ENCODE peak calls at places on chromosomes 12 and 14, in five cellular contexts. G, A, C, F and B are unnamed samples.

GRCh38 chr14:28785096-28785952 is 18.7 kb downstream of the FOXG1 start:
- DNase-seq in G (no peak), A (no peak), C (no peak), F (no peak), B (no peak)

GRCh38 chr14:65703996-65704395 is 291.5 kb downstream of the FUT8 start:
- DNase-seq in G (no peak), A (no peak), C (no peak), F (no peak), B (no peak)

GRCh38 chr12:3964404-3964803 is 91.2 kb upstream of the PARP11 start:
- DNase-seq in G (no peak), A (no peak), C (no peak), F (no peak), B (no peak)

GRCh38 chr12:40515041-40515825 is 177.0 kb upstream of the CNTN1 start:
- DNase-seq in G (no peak), A (no peak), C (no peak), F (no peak), B (peak)

GRCh38 chr14:53391631-53392030 is 238.5 kb upstream of the DDHD1 start:
- DNase-seq in G (no peak), A (peak), C (no peak), F (peak), B (peak)

GRCh38 chr12:15984963-15985362 is 73.8 kb downstream of the DERA start:
- DNase-seq in G (no peak), A (no peak), C (no peak), F (no peak), B (no peak)

GRCh38 chr12:10623131-10623530 is 9.7 kb upstream of the MAGOHB start:
- DNase-seq in G (no peak), A (no peak), C (no peak), F (peak), B (no peak)

GRCh38 chr12:49794811-49795653 is 33.2 kb downstream of the NCKAP5L start:
- DNase-seq in G (no peak), A (no peak), C (peak), F (no peak), B (no peak)

GRCh38 chr14:104968541-104969401 is 9.4 kb downstream of the AHNAK2 start:
- DNase-seq in G (peak), A (no peak), C (peak), F (peak), B (peak)

GRCh38 chr14:84361476-84361875 is 1168.5 kb upstream of the FLRT2 start:
- DNase-seq in G (no peak), A (no peak), C (no peak), F (no peak), B (no peak)

GRCh38 chr14:82192387-82192786 is 658.7 kb upstream of the SEL1L start:
- DNase-seq in G (no peak), A (no peak), C (no peak), F (no peak), B (no peak)

GRCh38 chr14:39666386-39666785 is 234.2 kb upstream of the FBXO33 start:
- DNase-seq in G (no peak), A (no peak), C (no peak), F (no peak), B (no peak)

GRCh38 chr12:47814539-47815170 is 5.0 kb downstream of the HDAC7 start:
- DNase-seq in G (no peak), A (no peak), C (no peak), F (no peak), B (no peak)

GRCh38 chr12:48980953-48981756 is 3.0 kb downstream of the WNT1 start:
- DNase-seq in G (no peak), A (no peak), C (no peak), F (no peak), B (no peak)

GRCh38 chr14:55336161-55336560 is 64.9 kb downstream of the FBXO34 start:
- DNase-seq in G (peak), A (no peak), C (no peak), F (peak), B (no peak)

GRCh38 chr14:33902363-33902762 is 48.5 kb downstream of the EGLN3 start:
- DNase-seq in G (no peak), A (no peak), C (no peak), F (no peak), B (no peak)

GRCh38 chr14:38208825-38209562 is 1.3 kb downstream of the SSTR1 start:
- DNase-seq in G (peak), A (no peak), C (no peak), F (no peak), B (no peak)

GRCh38 chr12:133129368-133130037 is 571 bp downstream of the ZNF891 start:
- DNase-seq in G (no peak), A (no peak), C (no peak), F (peak), B (no peak)

GRCh38 chr12:50055831-50056628 is 1.4 kb upstream of the ASIC1 start:
- DNase-seq in G (peak), A (no peak), C (no peak), F (peak), B (no peak)

GRCh38 chr14:55699131-55700057 is 119.4 kb downstream of the KTN1 start:
- DNase-seq in G (peak), A (no peak), C (no peak), F (peak), B (no peak)

GRCh38 chr12:43937947-43938346 is 102.1 kb downstream of the TMEM117 start:
- DNase-seq in G (no peak), A (no peak), C (no peak), F (peak), B (no peak)

GRCh38 chr12:59444932-59445331 is 150.9 kb upstream of the SLC16A7 start:
- DNase-seq in G (no peak), A (no peak), C (no peak), F (peak), B (no peak)

GRCh38 chr12:113422929-113423669 is 919 bp downstream of the SDSL start:
- DNase-seq in G (no peak), A (no peak), C (no peak), F (peak), B (no peak)

GRCh38 chr12:41699658-41700057 is 445.0 kb downstream of the GXYLT1 start:
- DNase-seq in G (no peak), A (no peak), C (no peak), F (no peak), B (no peak)

GRCh38 chr12:119159844-119160243 is 18.9 kb upstream of the HSPB8 start:
- DNase-seq in G (no peak), A (no peak), C (no peak), F (no peak), B (no peak)

GRCh38 chr14:60652674-60653387 is 3.6 kb upstream of the SIX1 start:
- DNase-seq in G (no peak), A (no peak), C (no peak), F (no peak), B (no peak)

GRCh38 chr14:102418853-102419240 is 56.1 kb downstream of the TECPR2 start:
- DNase-seq in G (no peak), A (no peak), C (peak), F (no peak), B (no peak)

GRCh38 chr12:123896786-123897185 is 75.8 kb downstream of the CCDC92 start:
- DNase-seq in G (no peak), A (peak), C (peak), F (no peak), B (no peak)

GRCh38 chr12:107318554-107318803 is 225.1 kb upstream of the CRY1 start:
- DNase-seq in G (peak), A (no peak), C (no peak), F (peak), B (no peak)

GRCh38 chr14:56199095-56199975 is 81.1 kb downstream of the PELI2 start:
- DNase-seq in G (peak), A (peak), C (peak), F (no peak), B (no peak)

GRCh38 chr14:101113108-101113612 is 209.6 kb upstream of the RTL1 start:
- DNase-seq in G (no peak), A (no peak), C (no peak), F (no peak), B (no peak)

GRCh38 chr12:63782466-63782865 is 2.8 kb downstream of the RXYLT1 start:
- DNase-seq in G (no peak), A (no peak), C (no peak), F (no peak), B (no peak)

GRCh38 chr14:104859900-104860299 is 5.2 kb upstream of the CEP170B start:
- DNase-seq in G (no peak), A (no peak), C (no peak), F (no peak), B (no peak)

GRCh38 chr12:132433641-132434395 is 56.1 kb upstream of the FBRSL1 start:
- DNase-seq in G (peak), A (no peak), C (no peak), F (peak), B (no peak)

GRCh38 chr14:99430491-99430890 is 50.2 kb downstream of the SETD3 start:
- DNase-seq in G (no peak), A (no peak), C (no peak), F (peak), B (no peak)

DNA sequence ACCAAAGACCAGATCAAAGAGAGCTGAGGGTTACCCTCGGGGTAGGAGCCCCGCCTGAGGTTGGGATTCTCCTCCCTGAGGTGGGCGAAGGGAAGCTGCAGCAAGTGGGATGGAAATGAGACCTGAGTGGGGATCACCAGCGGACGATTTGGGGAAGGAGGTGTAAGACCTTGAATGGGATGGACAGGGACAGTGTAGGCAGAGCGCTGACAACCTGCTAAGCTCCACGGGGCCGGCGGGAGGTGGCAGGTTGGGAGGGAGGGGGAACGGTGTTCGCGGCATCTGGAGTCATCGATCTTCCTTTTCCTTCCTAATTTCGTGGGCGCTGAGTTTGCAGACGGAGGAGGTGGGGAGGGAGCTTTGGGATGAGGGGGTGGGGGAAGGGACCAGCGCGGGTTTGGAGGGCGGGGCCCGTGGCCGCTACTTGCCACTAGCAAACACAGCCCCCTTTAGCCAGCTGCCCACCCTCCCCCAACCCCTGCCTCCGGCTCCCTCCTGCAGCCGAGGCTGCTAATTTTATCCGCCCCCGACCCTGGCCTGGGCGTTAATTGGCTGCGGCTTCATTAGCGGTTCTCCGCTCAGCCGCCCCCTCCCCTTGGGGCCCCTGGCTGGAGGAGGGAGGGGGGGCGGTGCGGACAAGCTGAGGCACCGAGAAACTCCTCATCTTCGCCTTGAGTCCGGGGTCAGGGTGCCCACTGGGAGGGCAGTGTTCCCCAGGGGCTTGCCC is 2.8 kb upstream of the SHMT2 start:
- DNase-seq in G (no peak), A (no peak), C (no peak), F (no peak), B (no peak)
- H3K27ac ChIP-seq in G (no peak), A (no peak), C (no peak), F (no peak), B (no peak)

GRCh38 chr12:67705394-67706370 is 57.1 kb downstream of the DYRK2 start:
- DNase-seq in G (no peak), A (no peak), C (no peak), F (peak), B (no peak)
- H3K27ac ChIP-seq in G (peak), A (no peak), C (no peak), F (peak), B (no peak)

GRCh38 chr14:94550041-94550440 is 11.2 kb upstream of the SERPINA4 start:
- DNase-seq in G (no peak), A (no peak), C (no peak), F (no peak), B (no peak)
- H3K27ac ChIP-seq in G (no peak), A (no peak), C (no peak), F (no peak), B (no peak)

GRCh38 chr14:49940805-49941421 is 48.0 kb downstream of the ARF6 start:
- DNase-seq in G (no peak), A (no peak), C (no peak), F (peak), B (no peak)
- H3K27ac ChIP-seq in G (peak), A (no peak), C (no peak), F (no peak), B (peak)

GRCh38 chr14:50560929-50561280 is 960 bp downstream of the ATL1 start:
- DNase-seq in G (peak), A (peak), C (peak), F (peak), B (no peak)
- H3K27ac ChIP-seq in G (no peak), A (peak), C (peak), F (no peak), B (peak)

DNA sequence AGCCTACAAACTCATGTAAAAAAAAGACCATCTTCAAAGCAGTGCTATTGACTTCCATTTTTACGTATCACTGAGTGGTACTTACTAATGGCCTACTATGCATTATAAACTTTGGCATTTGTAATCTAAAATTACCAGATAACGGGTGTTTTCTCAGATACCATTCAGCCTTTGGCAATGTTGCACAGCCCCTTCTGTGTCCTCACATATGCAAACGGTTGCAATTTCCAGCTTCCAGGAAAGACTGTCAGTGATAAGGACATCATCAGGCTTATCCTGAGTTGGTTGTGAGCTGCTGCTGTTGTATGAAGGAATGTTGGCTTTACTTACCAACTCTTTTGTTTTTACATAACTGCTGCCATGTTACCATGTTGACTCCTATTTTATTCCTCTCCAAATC is 1.6 kb upstream of the SLC6A13 start:
- DNase-seq in G (no peak), A (no peak), C (no peak), F (no peak), B (no peak)
- H3K27ac ChIP-seq in G (no peak), A (no peak), C (no peak), F (no peak), B (no peak)

DNA sequence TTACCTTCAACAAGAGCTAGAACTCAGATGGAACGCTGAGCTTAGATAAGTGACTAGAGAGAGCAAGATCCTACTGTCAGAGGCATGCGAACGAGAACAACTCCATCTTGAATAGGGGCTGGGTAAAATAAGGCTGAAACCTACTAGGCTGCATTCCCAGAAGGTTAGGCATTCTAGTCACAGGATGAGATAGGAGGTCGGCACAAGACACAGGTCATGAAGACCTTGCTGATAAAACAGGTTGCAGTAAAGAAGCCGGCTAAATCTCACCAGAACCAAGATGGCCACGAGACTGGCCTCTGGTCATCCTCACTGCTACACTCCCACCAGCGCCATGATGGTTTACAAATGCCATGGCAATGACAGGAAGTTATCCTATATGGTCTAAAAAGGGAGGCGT is 59.6 kb upstream of the PLEKHG3 start:
- DNase-seq in G (no peak), A (no peak), C (no peak), F (no peak), B (no peak)
- H3K27ac ChIP-seq in G (no peak), A (peak), C (peak), F (no peak), B (no peak)